ENCODE peak calls at places on chromosomes 6 and 20, in seven cellular contexts. G is stomach, Y is gastrocnemius medialis, V is breast epithelium, R is heart left ventricle, D is body of pancreas, E is ovary. O is an unnamed sample.
A peak's percentile ranks its signal among the peaks of the same experiment; 100 is the strongest.

GRCh38 chr6:158481612-158482473 is 78.0 kb upstream of the TMEM181 start:
- DNase-seq in R (no peak), E (no peak), Y (no peak), D (no peak), V (no peak), G (no peak), O (no peak)

GRCh38 chr6:73452107-73452461 is at the start of gene CGAS:
- DNase-seq in G (peak; percentile 74), V (peak; percentile 56), D (peak; percentile 59), Y (peak; percentile 43), E (peak; percentile 30), R (peak; percentile 90), O (peak; percentile 76)

GRCh38 chr6:163249651-163250101 is 164.8 kb upstream of the QKI start:
- DNase-seq in E (no peak), R (no peak), D (no peak), G (no peak), V (no peak), Y (no peak), O (no peak)

GRCh38 chr6:140784573-140784972 is 1348.2 kb upstream of the GJE1 start:
- DNase-seq in Y (no peak), E (no peak), V (no peak), R (no peak), G (no peak), D (no peak), O (no peak)

GRCh38 chr6:115485400-115485799 is 575.3 kb downstream of the FRK start:
- DNase-seq in E (no peak), G (no peak), Y (no peak), R (no peak), D (no peak), V (no peak), O (no peak)

GRCh38 chr20:25064561-25064960 is 6.6 kb upstream of the ACSS1 start:
- DNase-seq in R (no peak), Y (peak; percentile 2), G (peak; percentile 15), D (peak; percentile 6), V (peak; percentile 7), E (no peak), O (no peak)

GRCh38 chr6:96562886-96563285 is at the start of gene FHL5:
- DNase-seq in D (no peak), E (no peak), V (no peak), G (no peak), R (no peak), Y (no peak), O (no peak)

GRCh38 chr6:47977314-47977713 is 133.7 kb downstream of the PTCHD4 start:
- DNase-seq in E (no peak), D (no peak), V (no peak), Y (no peak), R (no peak), G (no peak), O (no peak)

GRCh38 chr6:117481278-117481925 is 1.1 kb upstream of the DCBLD1 start:
- DNase-seq in R (peak; percentile 62), V (no peak), G (peak; percentile 28), E (no peak), Y (no peak), D (no peak), O (peak; percentile 16)

GRCh38 chr6:36692220-36692619 is 5.4 kb upstream of the RAB44 start:
- DNase-seq in G (peak; percentile 26), E (no peak), D (no peak), R (no peak), Y (no peak), V (no peak), O (no peak)

GRCh38 chr6:90294989-90295853 is 1.4 kb downstream of the BACH2 start:
- DNase-seq in E (peak; percentile 45), Y (peak; percentile 59), D (peak; percentile 48), G (peak; percentile 31), V (no peak), R (peak; percentile 77), O (peak; percentile 60)

GRCh38 chr6:29965873-29966601 is 23.7 kb downstream of the HLA-A start:
- DNase-seq in V (peak; percentile 67), G (peak; percentile 92), R (peak; percentile 89), E (peak; percentile 51), D (peak; percentile 89), Y (peak; percentile 80), O (peak; percentile 85)

GRCh38 chr20:59811681-59812171 is 121.7 kb downstream of the SYCP2 start:
- DNase-seq in G (peak; percentile 16), D (no peak), Y (no peak), V (peak; percentile 19), E (peak; percentile 4), R (no peak), O (no peak)

GRCh38 chr6:55377150-55377549 is 49.9 kb downstream of the GFRAL start:
- DNase-seq in E (no peak), R (no peak), D (no peak), Y (no peak), V (no peak), G (no peak), O (no peak)

GRCh38 chr6:13638014-13638413 is 22.9 kb downstream of the NOL7 start:
- DNase-seq in V (no peak), E (no peak), R (no peak), D (no peak), G (no peak), Y (no peak), O (no peak)

GRCh38 chr6:7449018-7449417 is 59.4 kb downstream of the RIOK1 start:
- DNase-seq in Y (no peak), R (no peak), E (no peak), G (no peak), V (no peak), D (no peak), O (no peak)

GRCh38 chr6:56245903-56246351 is 1.5 kb downstream of the COL21A1 start:
- DNase-seq in D (no peak), V (no peak), R (no peak), G (no peak), E (no peak), Y (no peak), O (no peak)

GRCh38 chr6:39848171-39848570 is 56.0 kb downstream of the DAAM2 start:
- DNase-seq in Y (no peak), V (no peak), G (no peak), D (no peak), E (no peak), R (no peak), O (no peak)

GRCh38 chr20:23727016-23727415 is 23.7 kb downstream of the CST1 start:
- DNase-seq in R (no peak), V (no peak), D (no peak), G (no peak), Y (no peak), E (no peak), O (no peak)

GRCh38 chr6:109421184-109421583 is 19.2 kb downstream of the PPIL6 start:
- DNase-seq in Y (no peak), E (no peak), V (no peak), R (no peak), G (no peak), D (no peak), O (no peak)

GRCh38 chr6:3381233-3382065 is 75.4 kb downstream of the SLC22A23 start:
- DNase-seq in E (no peak), G (no peak), V (no peak), Y (no peak), R (no peak), D (no peak), O (peak; percentile 61)

GRCh38 chr6:29722773-29723665 is at the start of gene HLA-F:
- DNase-seq in D (peak; percentile 82), G (peak; percentile 93), Y (peak; percentile 79), E (peak; percentile 63), V (peak; percentile 85), R (peak; percentile 90), O (peak; percentile 46)

GRCh38 chr6:11258260-11259237 is 26.1 kb upstream of the NEDD9 start:
- DNase-seq in V (no peak), E (no peak), Y (no peak), D (no peak), R (no peak), G (no peak), O (no peak)

GRCh38 chr6:100920028-100920427 is 38.9 kb upstream of the ASCC3 start:
- DNase-seq in Y (no peak), E (no peak), G (no peak), D (no peak), V (no peak), R (no peak), O (no peak)
- TF ChIP-seq POLR2A in Y (no peak), E (no peak), G (no peak), D (no peak), V (no peak), R (no peak), O (no peak)

GRCh38 chr6:44246663-44247337 is at the start of gene HSP90AB1:
- DNase-seq in D (peak; percentile 98), Y (peak; percentile 99), G (peak; percentile 98), E (peak; percentile 94), R (peak; percentile 94), V (peak; percentile 97), O (peak; percentile 99)
- TF ChIP-seq POLR2A in D (peak; percentile 100), Y (peak; percentile 99), G (no peak), E (peak; percentile 97), R (peak; percentile 95), V (peak; percentile 98), O (peak; percentile 100)

GRCh38 chr20:44582321-44583025 is at the start of gene PKIG:
- DNase-seq in E (no peak), V (no peak), G (no peak), Y (peak; percentile 92), D (no peak), R (no peak), O (peak; percentile 18)
- TF ChIP-seq POLR2A in E (peak; percentile 43), V (no peak), G (no peak), Y (peak; percentile 89), D (peak; percentile 21), R (peak; percentile 87), O (peak; percentile 67)

GRCh38 chr6:137734005-137734874 is 132.8 kb upstream of the TNFAIP3 start:
- DNase-seq in V (no peak), D (no peak), Y (no peak), G (no peak), R (no peak), E (no peak), O (no peak)

GRCh38 chr6:137729866-137730629 is 137.0 kb upstream of the TNFAIP3 start:
- DNase-seq in V (no peak), D (no peak), Y (no peak), G (no peak), E (no peak), R (no peak), O (no peak)

GRCh38 chr6:137733353-137733746 is 133.7 kb upstream of the TNFAIP3 start:
- DNase-seq in V (no peak), R (no peak), G (no peak), D (no peak), Y (no peak), E (no peak), O (no peak)

GRCh38 chr6:137731600-137731959 is 135.5 kb upstream of the TNFAIP3 start:
- DNase-seq in V (no peak), G (no peak), E (no peak), R (no peak), D (no peak), Y (no peak), O (no peak)

DNA sequence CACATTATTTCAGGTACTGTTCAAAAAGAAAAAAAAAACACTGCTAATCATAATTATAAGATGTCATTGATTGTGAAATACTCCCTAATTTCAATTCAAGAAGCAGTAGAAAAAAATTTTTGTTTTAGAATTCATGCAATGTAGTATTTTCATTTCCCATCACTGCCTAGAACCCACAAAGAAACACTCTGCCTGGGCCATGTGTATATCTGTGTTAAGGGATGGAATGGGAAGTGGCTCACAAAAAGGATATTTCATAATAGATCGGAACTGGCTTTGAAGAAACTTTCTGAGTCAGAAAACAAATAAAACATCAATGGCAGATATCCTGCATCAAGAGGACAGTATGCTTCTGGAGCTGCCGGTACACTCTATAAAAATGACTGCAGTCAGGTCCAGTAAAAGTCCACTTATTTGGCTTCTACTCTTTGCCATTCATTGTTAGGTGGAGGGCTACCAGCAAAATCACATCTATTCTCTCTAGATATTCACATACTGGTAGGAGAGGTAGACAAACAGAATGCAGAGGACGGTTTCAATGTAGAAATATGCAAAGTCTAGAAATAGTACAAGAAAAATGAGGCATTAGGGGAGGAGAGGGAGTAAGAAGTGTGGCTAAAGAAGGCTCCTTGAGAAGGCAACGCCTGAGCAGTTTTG is 135.0 kb upstream of the TNFAIP3 start:
- DNase-seq in G (no peak), V (no peak), D (no peak), R (no peak), Y (no peak), E (no peak), O (no peak)
- TF ChIP-seq POLR2A in G (no peak), V (no peak), D (no peak), R (no peak), Y (no peak), E (no peak), O (no peak)